ENCODE peak calls at places on chromosomes 12 and 14, in five cellular contexts. F is A549, T is endothelial cell of umbilical vein, P is GM12878, Y is K562. D is an unnamed sample.

GRCh38 chr14:88363624-88364023 is 21.8 kb upstream of the SPATA7 start:
- DNase-seq in Y (no peak), F (no peak), T (no peak), P (no peak), D (no peak)

GRCh38 chr12:76543831-76544347 is 15.7 kb downstream of the OSBPL8 start:
- DNase-seq in F (no peak), P (no peak), Y (no peak), T (no peak), D (no peak)

GRCh38 chr12:6323340-6323994 is 13.0 kb downstream of the PLEKHG6 start:
- DNase-seq in T (peak; percentile 98), F (peak; percentile 92), P (peak; percentile 71), Y (peak; percentile 73), D (peak; percentile 90)

GRCh38 chr12:25958254-25959068 is at the start of gene RASSF8:
- DNase-seq in F (peak; percentile 62), Y (peak; percentile 78), P (no peak), T (peak; percentile 74), D (peak; percentile 81)

GRCh38 chr12:52280319-52280795 is 5.9 kb downstream of the KRT86 start:
- DNase-seq in F (peak; percentile 100), P (no peak), Y (no peak), T (peak; percentile 11), D (peak; percentile 65)

GRCh38 chr12:8828514-8829127 is 6.2 kb downstream of the A2ML1 start:
- DNase-seq in P (no peak), Y (no peak), T (no peak), F (peak; percentile 21), D (no peak)

GRCh38 chr12:88578274-88578673 is 2.0 kb downstream of the KITLG start:
- DNase-seq in T (peak; percentile 39), F (no peak), P (no peak), Y (no peak), D (no peak)

GRCh38 chr12:33926095-33926494 is 96.2 kb upstream of the ALG10 start:
- DNase-seq in F (no peak), P (no peak), Y (no peak), T (no peak), D (no peak)

GRCh38 chr12:50825372-50825838 is 17.3 kb upstream of the TMPRSS12 start:
- DNase-seq in Y (peak; percentile 27), F (peak; percentile 72), P (no peak), T (peak; percentile 78), D (peak; percentile 80)

DNA sequence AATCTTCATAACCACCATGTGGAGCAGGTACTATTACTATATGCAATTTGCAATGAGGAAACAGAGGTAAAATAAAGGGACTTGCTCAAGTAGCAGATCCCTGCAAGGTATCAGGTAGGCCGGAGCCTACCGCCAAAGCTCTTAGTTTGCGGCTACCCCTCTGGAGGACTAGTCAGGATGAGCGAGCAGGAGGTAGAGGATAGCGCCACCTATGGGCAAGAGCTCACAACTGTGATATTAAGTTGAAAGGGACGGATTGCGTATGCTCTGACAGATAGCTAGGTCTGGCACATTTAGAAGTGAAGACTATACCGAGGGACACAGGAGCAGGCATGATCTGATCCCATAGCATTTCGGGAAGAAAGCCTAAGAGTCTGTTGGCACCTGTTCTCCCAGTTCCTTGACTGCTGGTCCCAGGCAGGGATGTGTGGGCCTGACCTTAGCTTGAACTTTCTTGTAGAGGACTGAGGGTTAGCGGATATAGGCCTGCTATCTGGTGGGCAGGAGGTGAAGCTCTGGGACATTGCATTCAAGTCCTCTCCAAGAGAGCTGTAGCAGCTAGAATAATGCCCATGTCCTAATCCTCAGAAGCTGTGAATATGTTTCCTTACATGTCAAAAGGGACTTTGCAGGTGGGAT is 48.0 kb downstream of the SLC17A8 start:
- DNase-seq in P (peak; percentile 11), T (peak; percentile 48), Y (peak; percentile 56), F (peak; percentile 58), D (peak; percentile 79)
- TF ChIP-seq MYC in P (no peak), T (no peak), Y (no peak), F (no peak), D (no peak)

GRCh38 chr14:99478133-99478532 is 2.5 kb downstream of the SETD3 start:
- DNase-seq in F (no peak), P (no peak), T (no peak), Y (no peak), D (no peak)

GRCh38 chr14:99476864-99477263 is 3.8 kb downstream of the SETD3 start:
- DNase-seq in F (no peak), T (no peak), P (no peak), Y (no peak), D (peak; percentile 70)

GRCh38 chr14:99475660-99476059 is 5.0 kb downstream of the SETD3 start:
- DNase-seq in Y (no peak), F (no peak), P (no peak), T (no peak), D (no peak)

GRCh38 chr14:99472937-99473336 is 7.7 kb downstream of the SETD3 start:
- DNase-seq in P (no peak), F (no peak), Y (no peak), T (no peak), D (no peak)

GRCh38 chr14:99475179-99475578 is 5.5 kb downstream of the SETD3 start:
- DNase-seq in Y (peak; percentile 16), T (no peak), P (no peak), F (no peak), D (no peak)
- TF ChIP-seq CTCF in Y (no peak), T (no peak), P (no peak), F (no peak), D (no peak)

DNA sequence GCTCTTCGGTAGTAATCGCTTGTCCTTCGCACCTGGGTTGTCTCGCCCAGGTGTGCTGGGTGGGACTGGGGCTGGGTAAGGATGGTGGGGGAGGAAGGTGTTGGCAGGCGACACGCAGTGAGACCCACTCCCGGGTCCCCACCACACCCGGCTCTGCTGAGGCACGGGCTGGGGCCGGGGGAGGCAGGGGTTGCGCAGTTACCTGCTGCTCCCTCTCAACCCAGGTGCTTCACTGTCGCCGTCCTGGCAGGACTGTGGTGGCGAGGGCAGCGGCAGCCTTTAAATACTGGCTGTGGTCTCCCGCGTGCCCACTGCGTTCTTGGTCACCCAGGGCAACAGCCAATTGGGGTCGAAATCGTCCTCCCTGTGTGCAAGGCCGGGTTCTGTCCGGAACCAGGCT is at the start of gene CCER1:
- DNase-seq in T (no peak), P (no peak), Y (no peak), F (no peak), D (no peak)
- TF ChIP-seq MAX in T (no peak), P (no peak), Y (no peak), F (no peak), D (no peak)

GRCh38 chr14:83860757-83861156 is 1669.2 kb upstream of the FLRT2 start:
- DNase-seq in F (no peak), Y (no peak), T (no peak), P (no peak), D (no peak)
- TF ChIP-seq MYC in F (no peak), Y (no peak), T (no peak), P (no peak), D (no peak)

DNA sequence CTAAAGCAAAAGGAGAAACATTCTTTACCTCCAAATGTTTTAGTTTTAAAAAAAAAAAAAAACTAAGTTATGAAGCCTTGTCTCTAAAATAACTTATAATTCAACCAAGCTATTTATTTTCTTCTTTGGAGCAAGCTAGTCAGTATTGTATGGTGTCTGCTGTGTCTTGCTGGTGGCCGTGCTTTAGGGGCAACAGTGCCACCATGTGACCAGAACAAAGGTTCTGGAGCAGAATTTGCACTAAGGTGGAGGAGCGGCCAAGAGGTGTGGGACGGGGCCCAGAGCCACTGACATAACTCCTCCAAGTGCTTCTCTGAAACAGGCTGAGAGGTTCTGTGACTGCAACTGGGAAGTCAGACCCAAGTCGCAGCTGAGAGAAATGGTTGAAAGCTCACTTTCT is 4.5 kb downstream of the FICD start:
- DNase-seq in Y (peak; percentile 38), P (no peak), T (no peak), F (peak; percentile 33), D (peak; percentile 48)
- TF ChIP-seq CTCF in Y (peak; percentile 43), P (peak; percentile 37), T (no peak), F (peak; percentile 17), D (peak; percentile 27)

GRCh38 chr12:131063960-131064359 is 110.3 kb downstream of the ADGRD1 start:
- DNase-seq in Y (no peak), T (no peak), F (no peak), P (no peak), D (no peak)

GRCh38 chr12:131060011-131060703 is 106.5 kb downstream of the ADGRD1 start:
- DNase-seq in F (no peak), Y (no peak), T (no peak), P (no peak), D (no peak)

GRCh38 chr12:131058700-131059099 is 105.0 kb downstream of the ADGRD1 start:
- DNase-seq in F (no peak), Y (no peak), T (no peak), P (no peak), D (no peak)

GRCh38 chr12:131063427-131063826 is 109.7 kb downstream of the ADGRD1 start:
- DNase-seq in P (no peak), F (no peak), T (no peak), Y (no peak), D (no peak)

GRCh38 chr12:131061041-131061806 is 107.5 kb downstream of the ADGRD1 start:
- DNase-seq in F (no peak), T (no peak), Y (no peak), P (peak; percentile 21), D (peak; percentile 28)
- TF ChIP-seq MAX in F (no peak), T (no peak), Y (no peak), P (no peak), D (no peak)

GRCh38 chr12:39835517-39836489 is 216.2 kb upstream of the ABCD2 start:
- DNase-seq in T (no peak), Y (no peak), P (peak; percentile 19), F (no peak), D (no peak)

GRCh38 chr12:39830862-39831520 is 211.4 kb upstream of the ABCD2 start:
- DNase-seq in Y (no peak), T (no peak), P (no peak), F (no peak), D (no peak)

DNA sequence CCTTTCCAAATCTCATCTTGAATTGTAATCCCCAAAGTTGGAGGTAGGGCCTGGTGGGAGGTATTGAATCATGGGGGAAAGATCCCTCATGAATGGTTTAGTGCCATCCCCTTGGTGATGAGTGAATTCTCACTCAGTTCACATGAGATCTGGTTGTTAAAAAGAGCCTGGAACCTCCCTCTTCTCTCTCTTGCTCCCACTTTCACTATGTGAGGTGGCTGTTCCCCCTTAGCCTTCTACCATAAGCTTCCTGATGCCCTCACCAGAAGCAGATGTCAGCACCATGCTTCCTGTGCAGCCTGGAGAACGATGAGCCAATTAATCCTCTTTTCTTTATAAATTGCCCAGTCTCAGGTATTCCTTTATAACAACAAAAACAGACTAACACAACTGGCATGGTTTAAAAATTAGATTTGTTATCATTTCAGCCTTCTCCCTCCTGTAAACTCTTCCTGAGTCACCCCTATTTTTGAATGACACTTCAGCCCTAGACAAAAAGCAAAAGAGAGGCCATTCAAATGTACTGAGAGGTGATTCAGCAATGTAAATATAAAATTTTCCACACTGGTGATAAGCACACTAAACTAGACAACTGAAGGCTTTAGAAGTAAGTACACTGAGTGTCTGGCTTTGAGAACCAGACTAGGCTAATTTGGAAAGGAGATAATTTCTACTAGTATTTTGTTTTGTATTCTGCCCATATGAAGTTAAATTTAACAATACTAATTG is 212.1 kb upstream of the ABCD2 start:
- DNase-seq in P (no peak), Y (peak; percentile 13), F (peak; percentile 46), T (peak; percentile 42), D (no peak)
- TF ChIP-seq MYC in P (no peak), Y (no peak), F (no peak), T (no peak), D (no peak)

D was measured in NB4.